ENCODE peak calls at places on chromosomes 4 and X, in four cellular contexts. V, C, G and R are unnamed samples.

GRCh38 chrX:97030463-97030862 is 146.8 kb downstream of the RPA4 start:
- DNase-seq in V (no peak), C (no peak), G (no peak), R (no peak)

GRCh38 chr4:165505991-165506779 is 127.4 kb downstream of the CPE start:
- DNase-seq in V (no peak), C (no peak), G (no peak), R (no peak)

GRCh38 chr4:46329118-46329976 is 60.6 kb downstream of the GABRA2 start:
- DNase-seq in V (peak; percentile 67), C (no peak), G (no peak), R (no peak)

GRCh38 chrX:53249387-53250042 is 24.5 kb upstream of the KDM5C start:
- DNase-seq in V (no peak), C (no peak), G (no peak), R (no peak)

GRCh38 chr4:114318309-114318708 is 280.3 kb upstream of the UGT8 start:
- DNase-seq in V (no peak), C (no peak), G (no peak), R (no peak)

GRCh38 chr4:155762351-155762750 is 3.5 kb downstream of the GUCY1B1 start:
- DNase-seq in V (no peak), C (no peak), G (no peak), R (no peak)

GRCh38 chr4:75895744-75896314 is 6.4 kb downstream of the PPEF2 start:
- DNase-seq in V (peak; percentile 21), C (no peak), G (no peak), R (no peak)

GRCh38 chr4:185742766-185743165 is 69.2 kb downstream of the SORBS2 start:
- DNase-seq in V (no peak), C (no peak), G (no peak), R (no peak)

GRCh38 chr4:118765399-118765798 is 70.5 kb downstream of the SEC24D start:
- DNase-seq in V (peak; percentile 43), C (no peak), G (no peak), R (no peak)

GRCh38 chr4:158826057-158826456 is 57.2 kb downstream of the FNIP2 start:
- DNase-seq in V (peak; percentile 56), C (no peak), G (no peak), R (no peak)

GRCh38 chr4:110073045-110073845 is 125.2 kb downstream of the ELOVL6 start:
- DNase-seq in V (no peak), C (no peak), G (no peak), R (no peak)

GRCh38 chrX:51144828-51145442 is 187.7 kb upstream of the NUDT10 start:
- DNase-seq in V (peak; percentile 71), C (no peak), G (no peak), R (no peak)

GRCh38 chr4:20276848-20277247 is 25.1 kb downstream of the SLIT2 start:
- DNase-seq in V (no peak), C (no peak), G (no peak), R (no peak)

GRCh38 chr4:20268028-20268427 is 16.3 kb downstream of the SLIT2 start:
- DNase-seq in V (no peak), C (no peak), G (no peak), R (no peak)

GRCh38 chr4:20273793-20274192 is 22.1 kb downstream of the SLIT2 start:
- DNase-seq in V (no peak), C (no peak), G (no peak), R (no peak)

GRCh38 chr4:20272411-20272872 is 20.7 kb downstream of the SLIT2 start:
- DNase-seq in V (no peak), C (no peak), G (no peak), R (no peak)

GRCh38 chr4:20271954-20272353 is 20.2 kb downstream of the SLIT2 start:
- DNase-seq in V (no peak), C (no peak), G (no peak), R (no peak)
- TF ChIP-seq CTCF in V (no peak), C (no peak), G (no peak), R (no peak)

GRCh38 chrX:47484885-47485284 is 1.9 kb upstream of the ZNF41 start:
- DNase-seq in V (no peak), C (no peak), G (no peak), R (no peak)
- H3K27ac ChIP-seq in V (no peak overlapping the region), C (no peak overlapping the region), G (no peak overlapping the region), R (no peak overlapping the region)

GRCh38 chrX:39679497-39680157 is 418.1 kb downstream of the BCOR start:
- DNase-seq in V (peak; percentile 60), C (no peak), G (no peak), R (no peak)
- H3K27me3 ChIP-seq in V (no peaks in the 10 kb centered on the region), C (no peaks in the 10 kb centered on the region), G (no peaks in the 10 kb centered on the region), R (no peaks in the 10 kb centered on the region)

DNA sequence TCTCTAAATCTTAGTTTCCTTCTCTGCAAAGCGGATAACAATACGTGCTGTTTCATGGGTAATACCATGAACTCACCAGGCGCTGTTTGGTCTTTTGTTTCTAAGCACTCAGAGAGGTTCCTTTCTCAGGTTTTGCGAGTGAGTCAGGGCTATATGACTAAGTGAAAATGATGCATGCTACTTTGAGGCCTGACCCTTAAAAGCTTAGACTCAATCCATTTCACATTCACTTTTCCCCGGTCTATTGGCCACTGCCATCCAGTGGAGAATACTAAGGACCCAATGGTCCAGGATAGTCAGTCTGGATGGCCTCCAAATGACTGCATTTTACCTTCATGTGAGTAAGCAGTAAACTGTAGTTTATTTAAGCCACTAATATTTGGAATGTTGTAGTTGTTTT is 400.8 kb upstream of the SLIT2 start:
- DNase-seq in V (no peak), C (no peak), G (no peak), R (no peak)
- TF ChIP-seq CTCF in V (no peak), C (no peak), G (no peak), R (no peak)

GRCh38 chr4:142380052-142380598 is 466.0 kb downstream of the INPP4B start:
- DNase-seq in V (peak; percentile 35), C (no peak), G (no peak), R (no peak)
- H3K27ac ChIP-seq in V (peak overlapping the region; percentile 78), C (no peak overlapping the region), G (no peak overlapping the region), R (no peak overlapping the region)

GRCh38 chrX:119996600-119997524 is 53.3 kb upstream of the NKAP start:
- DNase-seq in V (no peak), C (no peak), G (no peak), R (no peak)

GRCh38 chrX:119997570-119997969 is 54.0 kb upstream of the NKAP start:
- DNase-seq in V (no peak), C (no peak), G (no peak), R (no peak)

GRCh38 chrX:119999087-119999634 is 55.6 kb upstream of the NKAP start:
- DNase-seq in V (no peak), C (no peak), G (no peak), R (no peak)

GRCh38 chrX:120000490-120001246 is 57.1 kb upstream of the NKAP start:
- DNase-seq in V (peak; percentile 40), C (no peak), G (no peak), R (no peak)

DNA sequence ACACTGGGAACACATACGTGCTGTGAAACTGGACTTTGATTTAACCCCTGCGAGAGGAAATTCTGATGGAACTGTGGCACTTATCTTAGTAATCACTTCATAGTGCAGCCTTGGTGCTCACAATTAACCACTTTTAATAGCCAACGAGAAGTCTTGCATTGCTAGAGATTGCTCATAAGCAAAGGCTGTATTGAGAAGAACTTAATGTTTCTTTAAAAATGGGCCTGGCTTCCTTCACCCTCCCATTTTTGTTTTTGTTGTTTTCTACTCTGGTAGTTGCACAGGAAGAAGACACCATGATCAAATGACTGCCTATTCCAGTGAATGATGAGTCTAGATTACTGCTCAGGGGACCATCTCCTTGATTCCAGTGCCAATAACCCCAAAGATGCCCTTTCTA is 52.5 kb upstream of the NKAP start:
- DNase-seq in V (no peak), C (no peak), G (no peak), R (no peak)
- H3K27me3 ChIP-seq in V (peaks cover 100% of the 10 kb centered on the region), C (no peaks in the 10 kb centered on the region), G (no peaks in the 10 kb centered on the region), R (peaks cover 73% of the 10 kb centered on the region)

GRCh38 chrX:48700951-48701653 is 4.6 kb downstream of the SUV39H1 start:
- DNase-seq in V (no peak), C (no peak), G (no peak), R (no peak)

GRCh38 chrX:48702032-48702431 is 5.5 kb downstream of the SUV39H1 start:
- DNase-seq in V (no peak), C (no peak), G (no peak), R (no peak)

GRCh38 chrX:48703642-48704481 is 7.3 kb downstream of the SUV39H1 start:
- DNase-seq in V (peak; percentile 59), C (no peak), G (no peak), R (no peak)

GRCh38 chrX:48703228-48703627 is 6.7 kb downstream of the SUV39H1 start:
- DNase-seq in V (no peak), C (no peak), G (no peak), R (no peak)

GRCh38 chrX:48702716-48703115 is 6.2 kb downstream of the SUV39H1 start:
- DNase-seq in V (no peak), C (no peak), G (no peak), R (no peak)
- TF ChIP-seq CTCF in V (no peak), C (no peak), G (no peak), R (no peak)

GRCh38 chrX:118631586-118631985 is 95.8 kb upstream of the IL13RA1 start:
- DNase-seq in V (no peak), C (no peak), G (no peak), R (no peak)

GRCh38 chrX:118627084-118627758 is 100.2 kb upstream of the IL13RA1 start:
- DNase-seq in V (no peak), C (no peak), G (no peak), R (no peak)

GRCh38 chrX:118630843-118631242 is 96.6 kb upstream of the IL13RA1 start:
- DNase-seq in V (no peak), C (no peak), G (no peak), R (no peak)

DNA sequence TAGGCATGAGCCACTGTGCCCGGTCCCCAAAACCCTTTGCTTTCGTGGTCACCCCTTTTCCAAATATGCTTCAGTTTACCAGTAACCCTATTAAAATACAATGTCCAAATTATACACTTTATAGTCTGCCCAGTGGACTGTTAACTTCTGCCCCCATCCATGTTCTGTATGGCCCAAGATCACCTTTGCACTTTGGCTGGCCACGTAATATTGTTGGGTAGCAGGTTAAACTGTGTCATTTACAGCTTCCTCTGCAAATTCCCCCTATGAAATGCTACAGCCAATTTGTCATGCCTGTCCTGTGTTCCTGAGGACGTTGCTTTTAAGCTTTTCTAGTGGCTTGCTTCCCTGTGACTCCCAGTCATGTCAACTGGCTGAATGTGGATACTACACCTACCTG is 101.1 kb upstream of the IL13RA1 start:
- DNase-seq in V (no peak), C (no peak), G (no peak), R (no peak)
- H3K27ac ChIP-seq in V (no peak overlapping the region), C (no peak overlapping the region), G (no peak overlapping the region), R (no peak overlapping the region)

DNA sequence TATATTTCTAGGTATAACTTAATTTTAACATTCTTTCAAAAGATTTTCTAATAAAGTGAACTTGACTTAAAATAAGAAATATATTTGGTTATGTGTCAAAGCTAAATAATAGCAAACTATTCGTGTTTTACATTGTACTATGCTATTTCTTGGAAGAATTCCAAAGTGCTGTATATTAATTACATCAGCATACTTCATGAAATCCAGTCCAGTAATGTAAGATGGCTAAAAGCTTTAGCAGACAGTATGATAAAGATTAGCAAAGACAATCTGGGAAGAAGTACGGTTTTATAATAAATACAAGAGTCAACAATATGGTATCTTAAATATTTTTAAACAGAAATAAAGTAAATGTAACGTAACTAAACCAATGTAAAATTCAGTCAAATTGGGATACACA is 125.7 kb downstream of the FSTL5 start:
- DNase-seq in V (no peak), C (no peak), G (no peak), R (no peak)
- H3K27me3 ChIP-seq in V (no peaks in the 10 kb centered on the region), C (no peaks in the 10 kb centered on the region), G (no peaks in the 10 kb centered on the region), R (no peaks in the 10 kb centered on the region)

GRCh38 chr4:15139599-15139998 is 137.3 kb downstream of the CPEB2 start:
- DNase-seq in V (no peak), C (no peak), G (no peak), R (no peak)
- TF ChIP-seq CTCF in V (no peak), C (no peak), G (no peak), R (no peak)